ENCODE peak calls at places on chromosomes 7 and 10, in seven cellular contexts. G is keratinocyte, V is HCT116, T is SJSA1, D is heart left ventricle, U is hepatocyte, K is body of pancreas. E is an unnamed sample.

GRCh38 chr10:74888947-74889661 is 62.7 kb downstream of the KAT6B start:
- DNase-seq in G (no peak), V (peak; percentile 3), T (no peak), D (no peak), U (no peak), K (peak; percentile 27), E (peak; percentile 33)

GRCh38 chr10:29394321-29394932 is 105.6 kb downstream of the LYZL1 start:
- DNase-seq in G (no peak), V (no peak), T (no peak), D (no peak), U (no peak), K (no peak), E (no peak)

GRCh38 chr7:79055722-79056415 is 397.6 kb downstream of the MAGI2 start:
- DNase-seq in G (no peak), V (peak; percentile 13), T (no peak), D (no peak), U (peak; percentile 45), K (peak; percentile 54), E (no peak)

GRCh38 chr10:132526676-132527075 is 10.9 kb upstream of the INPP5A start:
- DNase-seq in G (no peak), V (no peak), T (peak; percentile 54), D (no peak), U (no peak), K (no peak), E (no peak)

GRCh38 chr10:119654540-119654939 is 3.4 kb downstream of the BAG3 start:
- DNase-seq in G (no peak), V (no peak), T (no peak), D (peak; percentile 39), U (no peak), K (no peak), E (no peak)

GRCh38 chr10:103493362-103493871 is at the start of gene NEURL1:
- DNase-seq in G (no peak), V (no peak), T (no peak), D (peak; percentile 32), U (peak; percentile 61), K (no peak), E (no peak)

GRCh38 chr10:48924988-48925387 is 14.7 kb downstream of the LRRC18 start:
- DNase-seq in G (no peak), V (no peak), T (no peak), D (no peak), U (no peak), K (no peak), E (no peak)

GRCh38 chr10:1782841-1783240 is 45.5 kb upstream of the ADARB2 start:
- DNase-seq in G (no peak), V (no peak), T (no peak), D (no peak), U (no peak), K (no peak), E (no peak)

GRCh38 chr7:148854975-148855374 is 29.1 kb downstream of the EZH2 start:
- DNase-seq in G (no peak), V (no peak), T (no peak), D (no peak), U (no peak), K (no peak), E (no peak)

GRCh38 chr7:99218406-99219184 is 10.7 kb upstream of the KPNA7 start:
- DNase-seq in G (no peak), V (no peak), T (no peak), D (no peak), U (no peak), K (no peak), E (no peak)

GRCh38 chr10:45441239-45441638 is 67.2 kb downstream of the ALOX5 start:
- DNase-seq in G (no peak), V (no peak), T (no peak), D (no peak), U (no peak), K (no peak), E (no peak)

GRCh38 chr10:19961076-19961811 is 145.0 kb downstream of the PLXDC2 start:
- DNase-seq in G (no peak), V (no peak), T (no peak), D (no peak), U (no peak), K (no peak), E (no peak)

DNA sequence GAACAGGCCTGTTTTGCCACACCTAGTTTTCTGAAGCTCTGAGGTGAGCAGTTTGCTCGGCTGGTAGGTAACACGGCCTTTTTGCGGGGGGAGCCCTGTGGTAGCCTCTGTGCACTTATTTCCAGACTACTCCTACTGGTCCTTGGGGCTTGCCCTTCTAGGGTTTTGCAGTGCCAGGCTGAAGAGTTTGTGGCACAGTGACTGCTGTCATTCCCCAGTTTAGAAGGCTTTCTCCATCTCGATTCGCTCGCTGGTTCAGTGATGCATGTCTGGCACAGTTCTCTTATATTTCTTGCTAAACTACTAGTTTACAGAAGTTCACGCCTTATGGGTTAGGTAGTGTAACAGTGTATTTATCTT is 711 bp downstream of the KIF20B start:
- DNase-seq in G (no peak), V (no peak), T (no peak), D (no peak), U (peak; percentile 23), K (no peak), E (peak; percentile 30)
- H3K27ac ChIP-seq in G (peak overlapping the region; percentile 97), V (peak overlapping the region; percentile 59), T (peak overlapping the region; percentile 80), D (no peak overlapping the region), U (peak overlapping the region; percentile 54), K (no peak overlapping the region), E (peak overlapping the region; percentile 96)

DNA sequence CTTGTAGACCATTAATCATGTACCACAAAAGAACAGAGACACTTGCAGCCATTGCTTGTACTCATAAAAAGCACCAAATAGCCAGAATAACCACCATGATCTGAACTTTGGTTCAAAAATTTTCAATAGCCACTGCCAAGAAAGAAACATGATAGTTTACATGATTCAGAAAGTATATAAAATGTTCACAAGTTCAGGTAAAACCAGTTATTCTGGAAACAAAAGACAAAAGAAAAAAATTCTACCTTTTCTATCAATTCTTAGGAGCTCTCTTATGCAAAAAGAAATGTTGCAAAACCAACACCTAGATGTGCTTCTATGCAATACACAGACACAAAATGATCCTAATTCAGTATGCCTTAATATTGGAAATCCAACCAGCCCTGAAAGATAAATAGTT is 108.7 kb downstream of the PCLO start:
- DNase-seq in G (no peak), V (no peak), T (no peak), D (no peak), U (no peak), K (no peak), E (no peak)
- H3K27ac ChIP-seq in G (no peak overlapping the region), V (no peak overlapping the region), T (no peak overlapping the region), D (no peak overlapping the region), U (no peak overlapping the region), K (no peak overlapping the region), E (no peak overlapping the region)

DNA sequence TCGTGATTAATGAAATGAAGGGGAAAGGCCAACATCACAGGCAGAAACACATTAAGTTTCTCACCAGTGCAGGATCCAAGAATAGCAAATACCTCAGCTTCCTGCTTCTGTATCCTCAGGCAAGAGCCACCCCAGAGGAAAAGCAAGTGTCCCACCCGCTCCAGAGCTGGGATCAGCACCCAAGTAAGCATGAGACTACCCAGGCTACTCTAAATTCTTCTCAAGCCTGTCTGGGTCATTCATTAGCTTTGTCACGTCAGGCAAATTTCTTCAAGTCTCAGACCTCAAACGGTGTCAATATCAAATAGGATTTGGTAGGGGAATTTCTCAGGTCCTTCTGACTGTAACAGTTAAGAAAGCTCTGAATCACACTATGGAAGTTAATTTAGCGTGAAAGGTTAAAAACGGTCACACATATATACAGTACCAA is 59.0 kb downstream of the GNA12 start:
- DNase-seq in G (no peak), V (no peak), T (peak; percentile 51), D (peak; percentile 49), U (no peak), K (no peak), E (no peak)
- H3K27ac ChIP-seq in G (no peak overlapping the region), V (no peak overlapping the region), T (peak overlapping the region; percentile 34), D (peak overlapping the region; percentile 2), U (no peak overlapping the region), K (no peak overlapping the region), E (peak overlapping the region; percentile 25)

GRCh38 chr10:5547684-5547933 is 22.8 kb downstream of the CALML3 start:
- DNase-seq in G (no peak), V (no peak), T (no peak), D (no peak), U (no peak), K (no peak), E (no peak)

GRCh38 chr10:5546891-5547683 is 22.3 kb downstream of the CALML3 start:
- DNase-seq in G (no peak), V (peak; percentile 63), T (peak; percentile 62), D (no peak), U (peak; percentile 55), K (peak; percentile 59), E (no peak)

GRCh38 chr10:5549462-5550249 is 24.9 kb downstream of the CALML3 start:
- DNase-seq in G (no peak), V (no peak), T (no peak), D (no peak), U (no peak), K (no peak), E (no peak)

GRCh38 chr10:5545778-5546710 is 21.3 kb downstream of the CALML3 start:
- DNase-seq in G (no peak), V (no peak), T (peak; percentile 96), D (peak; percentile 44), U (peak; percentile 53), K (no peak), E (no peak)

GRCh38 chr10:5547934-5548660 is 23.3 kb downstream of the CALML3 start:
- DNase-seq in G (no peak), V (peak; percentile 66), T (peak; percentile 61), D (no peak), U (peak; percentile 48), K (no peak), E (no peak)
- H3K27ac ChIP-seq in G (peak overlapping the region; percentile 87), V (peak overlapping the region; percentile 67), T (peak overlapping the region; percentile 74), D (peak overlapping the region; percentile 49), U (peak overlapping the region; percentile 100), K (peak overlapping the region; percentile 91), E (peak overlapping the region; percentile 78)

E was measured in Panc1.